ENCODE peak calls at places on chromosomes 16 and 17, in four cellular contexts. X is IMR-90, P is transverse colon, A is type B pancreatic cell. T is an unnamed sample.

GRCh38 chr16:85205747-85206471 is 93.6 kb upstream of the CIBAR2 start:
- DNase-seq in X (peak; percentile 78), P (no peak), A (no peak), T (no peak)

GRCh38 chr16:57572978-57573733 is 30.7 kb downstream of the ADGRG5 start:
- DNase-seq in X (no peak), P (no peak), A (peak; percentile 43), T (peak; percentile 66)

GRCh38 chr16:4679854-4680636 is 13.3 kb upstream of the NUDT16L1 start:
- DNase-seq in P (peak; percentile 73), X (peak; percentile 67), A (no peak), T (no peak)

GRCh38 chr16:50265260-50265659 is 1.1 kb upstream of the ADCY7 start:
- DNase-seq in P (peak; percentile 42), X (peak; percentile 12), A (no peak), T (no peak)

GRCh38 chr17:47789611-47790520 is 31.7 kb downstream of the OSBPL7 start:
- DNase-seq in A (peak; percentile 74), P (peak; percentile 49), X (peak; percentile 38), T (peak; percentile 85)

GRCh38 chr16:30375830-30376229 is 1.2 kb downstream of the MYL11 start:
- DNase-seq in P (no peak), X (no peak), A (no peak), T (no peak)

GRCh38 chr17:82859431-82860403 is 19.9 kb upstream of the ZNF750 start:
- DNase-seq in X (peak; percentile 70), P (no peak), A (no peak), T (no peak)

GRCh38 chr16:84532299-84532724 is 27.9 kb upstream of the MEAK7 start:
- DNase-seq in P (peak; percentile 24), A (no peak), X (peak; percentile 98), T (no peak)

GRCh38 chr16:23711785-23712184 is 1.2 kb downstream of the ERN2 start:
- DNase-seq in A (no peak), X (no peak), P (peak; percentile 83), T (no peak)

GRCh38 chr16:80656731-80657150 is 115.9 kb downstream of the DYNLRB2 start:
- DNase-seq in P (no peak), X (no peak), A (no peak), T (no peak)

GRCh38 chr17:45320931-45321461 is 4.2 kb upstream of the MAP3K14 start:
- DNase-seq in A (no peak), P (no peak), X (peak; percentile 97), T (no peak)

GRCh38 chr17:7834554-7834890 is 505 bp downstream of the KDM6B start:
- DNase-seq in A (no peak), P (peak; percentile 84), X (no peak), T (no peak)

GRCh38 chr16:57113042-57113453 is 20.7 kb downstream of the CPNE2 start:
- DNase-seq in A (no peak), X (peak; percentile 34), P (no peak), T (no peak)

GRCh38 chr16:77794586-77794985 is 6.2 kb downstream of the VAT1L start:
- DNase-seq in A (no peak), X (peak; percentile 92), P (no peak), T (no peak)

GRCh38 chr16:84893849-84894599 is 74.2 kb downstream of the CRISPLD2 start:
- DNase-seq in X (no peak), A (no peak), P (no peak), T (no peak)

GRCh38 chr16:57115148-57115503 is 22.7 kb downstream of the CPNE2 start:
- DNase-seq in X (peak; percentile 26), A (no peak), P (no peak), T (no peak)

GRCh38 chr17:61426482-61427304 is 25.5 kb upstream of the TBX4 start:
- DNase-seq in P (no peak), A (no peak), X (peak; percentile 79), T (peak; percentile 19)

GRCh38 chr16:85564277-85565051 is 48.7 kb upstream of the GSE1 start:
- DNase-seq in X (no peak), A (no peak), P (peak; percentile 54), T (no peak)

GRCh38 chr17:74797824-74798223 is 21.7 kb upstream of the NAT9 start:
- DNase-seq in A (no peak), P (no peak), X (no peak), T (no peak)

GRCh38 chr17:30203471-30203981 is 32.0 kb downstream of the SLC6A4 start:
- DNase-seq in P (no peak), A (no peak), X (no peak), T (peak; percentile 56)

GRCh38 chr16:84726670-84727467 is 27.1 kb downstream of the USP10 start:
- DNase-seq in A (no peak), X (no peak), P (peak; percentile 45), T (no peak)

GRCh38 chr17:69818467-69818866 is 256.6 kb upstream of the KCNJ16 start:
- DNase-seq in P (no peak), A (no peak), X (peak; percentile 30), T (no peak)

GRCh38 chr17:27895940-27896535 is 2.9 kb upstream of the LYRM9 start:
- DNase-seq in A (no peak), P (no peak), X (no peak), T (no peak)

GRCh38 chr17:66190738-66191606 is 961 bp downstream of the CEP112 start:
- DNase-seq in X (peak; percentile 79), P (no peak), A (no peak), T (no peak)

GRCh38 chr16:70750893-70751467 is 50.0 kb downstream of the VAC14 start:
- DNase-seq in P (peak; percentile 63), A (no peak), X (peak; percentile 99), T (no peak)

GRCh38 chr17:74354123-74354522 is 7.5 kb downstream of the BTBD17 start:
- DNase-seq in A (no peak), X (no peak), P (peak; percentile 55), T (no peak)

GRCh38 chr16:57020651-57021050 is 31.3 kb downstream of the NLRC5 start:
- DNase-seq in A (no peak), X (no peak), P (no peak), T (no peak)

GRCh38 chr17:32518856-32519768 is 32.3 kb downstream of the CDK5R1 start:
- DNase-seq in P (peak; percentile 49), A (peak; percentile 81), X (no peak), T (no peak)

GRCh38 chr17:41516828-41517283 is 1.8 kb downstream of the KRT15 start:
- DNase-seq in P (no peak), X (no peak), A (no peak), T (no peak)

GRCh38 chr17:41520821-41521521 is 2.3 kb upstream of the KRT15 start:
- DNase-seq in P (peak; percentile 79), X (no peak), A (no peak), T (no peak)

GRCh38 chr17:41518031-41518430 is 659 bp downstream of the KRT15 start:
- DNase-seq in A (no peak), P (no peak), X (no peak), T (no peak)

GRCh38 chr17:41519501-41520224 is 973 bp upstream of the KRT15 start:
- DNase-seq in A (no peak), P (peak; percentile 41), X (no peak), T (no peak)

DNA sequence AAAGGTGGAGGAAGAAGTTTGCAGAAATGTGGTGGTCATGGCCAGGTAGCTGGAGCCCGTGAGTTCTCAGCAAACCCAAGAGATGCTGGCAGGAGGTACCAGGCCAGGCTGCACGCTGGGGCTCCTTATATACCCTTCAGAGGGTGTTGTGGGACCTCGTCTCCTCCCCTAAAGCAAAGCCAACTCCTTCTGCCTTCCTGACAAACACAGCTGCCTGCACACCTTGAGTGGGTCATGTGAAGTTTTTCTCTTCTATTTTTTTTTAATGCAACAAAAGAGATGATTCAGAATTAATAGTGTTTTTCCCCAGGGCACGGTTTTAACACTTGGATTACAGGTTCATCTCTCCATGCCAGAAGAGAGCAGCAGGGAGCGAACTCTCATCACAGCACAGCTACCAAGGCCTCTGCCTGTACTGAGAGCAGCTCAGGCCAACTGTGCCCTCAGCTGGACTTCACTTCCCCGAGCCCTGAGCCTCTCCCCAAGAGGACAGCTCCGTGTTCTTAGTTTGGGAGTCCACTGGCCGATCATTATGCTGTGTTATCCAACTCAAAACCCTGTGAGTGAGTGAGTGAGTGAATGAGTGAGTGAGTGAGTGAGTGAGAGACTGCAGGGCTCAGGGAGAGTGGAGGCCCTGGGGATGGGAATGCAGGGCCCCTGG is at the start of gene KRT15:
- DNase-seq in A (no peak), P (no peak), X (peak; percentile 28), T (no peak)
- TF ChIP-seq CTCF in A (no peak), P (no peak), X (no peak), T (no peak)

DNA sequence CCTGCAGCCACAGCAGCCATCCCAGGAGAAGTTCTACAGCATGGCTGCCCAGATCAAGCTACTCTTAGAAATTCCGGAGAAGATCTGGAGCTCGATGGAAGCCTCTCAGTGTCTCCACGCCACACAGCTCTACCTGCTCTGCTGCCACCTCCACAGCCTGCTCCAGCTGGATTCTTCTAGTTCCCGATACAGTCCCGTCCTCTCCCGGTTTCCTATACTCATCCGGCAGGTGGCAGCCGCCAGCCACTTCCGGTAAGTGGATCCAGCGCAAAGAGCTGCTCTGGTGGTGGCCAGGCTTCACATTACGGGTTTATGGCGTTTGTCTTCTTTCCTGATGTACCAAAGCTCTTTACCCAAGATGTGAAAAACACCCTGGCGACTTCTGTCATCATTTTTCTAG is 3.6 kb downstream of the COG1 start:
- DNase-seq in P (peak; percentile 73), A (no peak), X (no peak), T (no peak)
- TF ChIP-seq CTCF in P (peak; percentile 48), A (peak; percentile 34), X (peak; percentile 20), T (peak; percentile 19)

GRCh38 chr17:81488276-81488860 is 24.2 kb downstream of the ACTG1 start:
- DNase-seq in A (no peak), P (no peak), X (no peak), T (no peak)
- TF ChIP-seq CTCF in A (no peak), P (no peak), X (no peak), T (no peak)

GRCh38 chr16:252366-253337 is 18.0 kb downstream of the FAM234A start:
- DNase-seq in P (peak; percentile 72), A (no peak), X (no peak), T (no peak)
- TF ChIP-seq CTCF in P (no peak), A (no peak), X (no peak), T (no peak)

GRCh38 chr17:56891751-56892150 is 22.1 kb downstream of the TRIM25 start:
- DNase-seq in A (no peak), X (no peak), P (peak; percentile 36), T (no peak)
- TF ChIP-seq CTCF in A (peak; percentile 42), X (peak; percentile 34), P (peak; percentile 36), T (peak; percentile 11)

DNA sequence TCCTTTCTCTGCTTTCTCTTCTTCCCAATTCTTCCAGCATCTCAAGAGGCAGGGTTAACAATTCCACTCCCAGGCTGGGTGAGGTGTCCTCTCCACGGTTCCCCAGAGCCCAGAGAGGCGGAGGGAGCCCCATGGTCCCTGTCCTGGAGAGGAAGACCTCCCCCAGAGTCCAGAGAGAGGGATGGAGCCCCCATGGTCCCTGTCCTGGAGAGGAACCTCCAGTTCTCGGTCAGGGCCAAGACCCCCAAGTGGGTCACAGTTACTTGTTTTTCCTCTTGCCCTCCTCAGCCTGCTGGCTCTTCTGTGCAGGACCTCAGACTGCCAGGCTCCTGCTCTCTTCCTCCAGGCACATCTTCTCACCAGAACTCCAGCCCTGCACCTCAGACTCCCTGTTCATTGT is 135.2 kb downstream of the RPTOR start:
- DNase-seq in X (no peak), P (no peak), A (no peak), T (no peak)
- TF ChIP-seq CTCF in X (no peak), P (no peak), A (no peak), T (no peak)

T was measured in osteocyte.